ENCODE peak calls at places on chromosomes 3 and 15, in four cellular contexts. F, V, Y and U are unnamed samples.

GRCh38 chr15:67511606-67512005 is 9.3 kb upstream of the C15orf61 start:
- DNase-seq in F (no peak), V (no peak), Y (no peak), U (no peak)

GRCh38 chr3:414063-414462 is 217.5 kb downstream of the CHL1 start:
- DNase-seq in F (no peak), V (no peak), Y (peak), U (no peak)

GRCh38 chr3:38125305-38126120 is 11.4 kb downstream of the ACAA1 start:
- DNase-seq in F (no peak), V (no peak), Y (no peak), U (no peak)

GRCh38 chr15:62389887-62390792 is 225.1 kb upstream of the C2CD4B start:
- DNase-seq in F (peak), V (peak), Y (peak), U (peak)

GRCh38 chr3:120450261-120450913 is 405 bp downstream of the FSTL1 start:
- DNase-seq in F (peak), V (no peak), Y (peak), U (no peak)

GRCh38 chr3:53534996-53535395 is 40.6 kb downstream of the CACNA1D start:
- DNase-seq in F (no peak), V (no peak), Y (no peak), U (no peak)

GRCh38 chr3:88142094-88142624 is 7.6 kb upstream of the C3orf38 start:
- DNase-seq in F (no peak), V (no peak), Y (no peak), U (no peak)

GRCh38 chr3:40768536-40768935 is 243.8 kb downstream of the ZNF621 start:
- DNase-seq in F (no peak), V (no peak), Y (no peak), U (no peak)

GRCh38 chr3:155435821-155436220 is 142.3 kb upstream of the STRIT1 start:
- DNase-seq in F (no peak), V (no peak), Y (no peak), U (no peak)

GRCh38 chr15:97991972-97992541 is 31.6 kb downstream of the ARRDC4 start:
- DNase-seq in F (no peak), V (no peak), Y (no peak), U (no peak)

DNA sequence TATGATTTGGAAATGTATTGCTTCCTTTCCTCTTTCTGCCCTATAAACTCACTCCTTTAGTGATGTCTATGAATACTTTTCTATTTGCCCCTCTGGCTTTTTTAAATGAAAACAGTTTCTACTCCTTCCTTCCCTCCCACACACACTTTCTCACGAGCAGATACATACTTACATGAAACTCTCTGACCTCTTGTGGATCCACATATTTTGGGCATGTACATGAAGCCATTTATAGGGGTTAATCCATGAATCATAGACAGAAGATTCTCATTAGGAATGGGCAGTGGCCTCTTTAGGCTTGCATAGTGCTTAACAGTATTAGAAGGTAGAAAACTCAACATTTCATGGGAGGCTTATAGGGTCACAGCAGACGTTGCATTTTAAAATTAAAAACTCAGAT is 24.8 kb downstream of the ANAPC13 start:
- DNase-seq in F (no peak), V (no peak), Y (no peak), U (no peak)
- TF ChIP-seq POLR2A in F (no peak), V (no peak), Y (no peak), U (no peak)

GRCh38 chr15:72473670-72474465 is at the start of gene ARIH1:
- DNase-seq in F (peak), V (peak), Y (peak), U (peak)
- TF ChIP-seq POLR2A in F (peak), V (peak), Y (no peak), U (peak)

GRCh38 chr15:79310612-79310984 is 314 bp upstream of the TMED3 start:
- DNase-seq in F (no peak), V (no peak), Y (no peak), U (no peak)

GRCh38 chr15:79308874-79309273 is 2.0 kb upstream of the TMED3 start:
- DNase-seq in F (no peak), V (no peak), Y (peak), U (no peak)

GRCh38 chr15:79311901-79312553 is 1.1 kb downstream of the TMED3 start:
- DNase-seq in F (no peak), V (no peak), Y (peak), U (no peak)

GRCh38 chr15:79314186-79314585 is 3.3 kb downstream of the TMED3 start:
- DNase-seq in F (no peak), V (no peak), Y (no peak), U (no peak)

GRCh38 chr15:79310985-79311900 is at the start of gene TMED3:
- DNase-seq in F (peak), V (peak), Y (peak), U (peak)
- TF ChIP-seq POLR2A in F (no peak), V (no peak), Y (peak), U (peak)

GRCh38 chr15:73822998-73823397 is 50.4 kb upstream of the TBC1D21 start:
- DNase-seq in F (no peak), V (no peak), Y (peak), U (no peak)
- TF ChIP-seq POLR2A in F (no peak), V (no peak), Y (no peak), U (no peak)

GRCh38 chr3:177361042-177361938 is 164.0 kb upstream of the TBL1XR1 start:
- DNase-seq in F (no peak), V (no peak), Y (peak), U (no peak)

GRCh38 chr3:177357352-177358084 is 160.2 kb upstream of the TBL1XR1 start:
- DNase-seq in F (no peak), V (peak), Y (peak), U (peak)

GRCh38 chr3:177358085-177358967 is 161.0 kb upstream of the TBL1XR1 start:
- DNase-seq in F (peak), V (peak), Y (peak), U (peak)

GRCh38 chr3:177358968-177359600 is 161.8 kb upstream of the TBL1XR1 start:
- DNase-seq in F (no peak), V (peak), Y (peak), U (peak)

GRCh38 chr3:177359601-177360357 is 162.5 kb upstream of the TBL1XR1 start:
- DNase-seq in F (peak), V (peak), Y (peak), U (peak)
- TF ChIP-seq POLR2A in F (no peak), V (no peak), Y (no peak), U (peak)

GRCh38 chr3:50245831-50246516 is 10.0 kb downstream of the GNAI2 start:
- DNase-seq in F (peak), V (no peak), Y (peak), U (peak)
- TF ChIP-seq POLR2A in F (no peak), V (no peak), Y (no peak), U (no peak)